ENCODE peak calls at places on chromosomes 6 and 20, in eight cellular contexts. One of them, this sample, is unnamed.

GRCh38 chr6:131948221-131948661 is 2.9 kb downstream of the CCN2 start:
- DNase-seq in effector memory CD8-positive, alpha-beta T cell: no peak
- DNase-seq in NCI-H1092 treated with DMSO at 0.1 percent for 48 hours: no peak
- DNase-seq in WERI-Rb-1: no peak
- DNase-seq in memory B cell: no peak
- DNase-seq in stimulated activated CD4-positive, alpha-beta T cell treated with anti-CD3 and anti-CD28 coated beads, Interleukin-15, amount 100 ng/mL, for 24 hours: no peak
- DNase-seq in prostate gland: no peak
- DNase-seq in H9: no peak
- DNase-seq in this sample: no peak

GRCh38 chr6:42120895-42121865 is 21.2 kb downstream of the C6orf132 start:
- DNase-seq in memory B cell: no peak
- DNase-seq in H9: no peak
- DNase-seq in NCI-H1092 treated with DMSO at 0.1 percent for 48 hours: no peak
- DNase-seq in effector memory CD8-positive, alpha-beta T cell: no peak
- DNase-seq in prostate gland: no peak
- DNase-seq in stimulated activated CD4-positive, alpha-beta T cell treated with anti-CD3 and anti-CD28 coated beads, Interleukin-15, amount 100 ng/mL, for 24 hours: no peak
- DNase-seq in WERI-Rb-1: no peak
- DNase-seq in this sample: no peak

GRCh38 chr6:147177286-147177685 is 26.9 kb upstream of the STXBP5 start:
- DNase-seq in prostate gland: no peak
- DNase-seq in NCI-H1092 treated with DMSO at 0.1 percent for 48 hours: no peak
- DNase-seq in stimulated activated CD4-positive, alpha-beta T cell treated with anti-CD3 and anti-CD28 coated beads, Interleukin-15, amount 100 ng/mL, for 24 hours: no peak
- DNase-seq in H9: no peak
- DNase-seq in memory B cell: no peak
- DNase-seq in effector memory CD8-positive, alpha-beta T cell: no peak
- DNase-seq in WERI-Rb-1: no peak
- DNase-seq in this sample: no peak

GRCh38 chr20:50580016-50580747 is 70.0 kb downstream of the PTPN1 start:
- DNase-seq in memory B cell: peak; percentile 77
- DNase-seq in WERI-Rb-1: peak; percentile 75
- DNase-seq in H9: peak; percentile 80
- DNase-seq in NCI-H1092 treated with DMSO at 0.1 percent for 48 hours: peak; percentile 12
- DNase-seq in stimulated activated CD4-positive, alpha-beta T cell treated with anti-CD3 and anti-CD28 coated beads, Interleukin-15, amount 100 ng/mL, for 24 hours: peak; percentile 63
- DNase-seq in effector memory CD8-positive, alpha-beta T cell: peak; percentile 55
- DNase-seq in prostate gland: peak; percentile 50
- DNase-seq in this sample: peak; percentile 44

GRCh38 chr6:151004415-151005024 is 139.0 kb downstream of the MTHFD1L start:
- DNase-seq in stimulated activated CD4-positive, alpha-beta T cell treated with anti-CD3 and anti-CD28 coated beads, Interleukin-15, amount 100 ng/mL, for 24 hours: no peak
- DNase-seq in H9: no peak
- DNase-seq in effector memory CD8-positive, alpha-beta T cell: no peak
- DNase-seq in WERI-Rb-1: no peak
- DNase-seq in NCI-H1092 treated with DMSO at 0.1 percent for 48 hours: peak; percentile 37
- DNase-seq in memory B cell: no peak
- DNase-seq in prostate gland: peak; percentile 34
- DNase-seq in this sample: no peak

GRCh38 chr6:14476793-14477531 is 359.4 kb downstream of the CD83 start:
- DNase-seq in memory B cell: no peak
- DNase-seq in WERI-Rb-1: no peak
- DNase-seq in NCI-H1092 treated with DMSO at 0.1 percent for 48 hours: no peak
- DNase-seq in effector memory CD8-positive, alpha-beta T cell: no peak
- DNase-seq in stimulated activated CD4-positive, alpha-beta T cell treated with anti-CD3 and anti-CD28 coated beads, Interleukin-15, amount 100 ng/mL, for 24 hours: no peak
- DNase-seq in prostate gland: peak; percentile 20
- DNase-seq in H9: no peak
- DNase-seq in this sample: no peak

GRCh38 chr6:116446399-116446798 is 14.8 kb upstream of the CALHM6 start:
- DNase-seq in WERI-Rb-1: no peak
- DNase-seq in H9: no peak
- DNase-seq in stimulated activated CD4-positive, alpha-beta T cell treated with anti-CD3 and anti-CD28 coated beads, Interleukin-15, amount 100 ng/mL, for 24 hours: no peak
- DNase-seq in prostate gland: no peak
- DNase-seq in memory B cell: no peak
- DNase-seq in effector memory CD8-positive, alpha-beta T cell: no peak
- DNase-seq in NCI-H1092 treated with DMSO at 0.1 percent for 48 hours: no peak
- DNase-seq in this sample: no peak

GRCh38 chr20:52852695-52853094 is 119.5 kb upstream of the TSHZ2 start:
- DNase-seq in WERI-Rb-1: no peak
- DNase-seq in stimulated activated CD4-positive, alpha-beta T cell treated with anti-CD3 and anti-CD28 coated beads, Interleukin-15, amount 100 ng/mL, for 24 hours: no peak
- DNase-seq in NCI-H1092 treated with DMSO at 0.1 percent for 48 hours: peak; percentile 70
- DNase-seq in effector memory CD8-positive, alpha-beta T cell: no peak
- DNase-seq in prostate gland: no peak
- DNase-seq in memory B cell: no peak
- DNase-seq in H9: no peak
- DNase-seq in this sample: no peak

GRCh38 chr6:74606488-74607135 is 599.2 kb downstream of the COL12A1 start:
- DNase-seq in effector memory CD8-positive, alpha-beta T cell: no peak
- DNase-seq in H9: no peak
- DNase-seq in NCI-H1092 treated with DMSO at 0.1 percent for 48 hours: no peak
- DNase-seq in stimulated activated CD4-positive, alpha-beta T cell treated with anti-CD3 and anti-CD28 coated beads, Interleukin-15, amount 100 ng/mL, for 24 hours: no peak
- DNase-seq in WERI-Rb-1: no peak
- DNase-seq in prostate gland: no peak
- DNase-seq in memory B cell: no peak
- DNase-seq in this sample: no peak

GRCh38 chr6:32192608-32193039 is at the start of gene GPSM3:
- DNase-seq in H9: peak; percentile 67
- DNase-seq in effector memory CD8-positive, alpha-beta T cell: no peak
- DNase-seq in memory B cell: peak; percentile 54
- DNase-seq in stimulated activated CD4-positive, alpha-beta T cell treated with anti-CD3 and anti-CD28 coated beads, Interleukin-15, amount 100 ng/mL, for 24 hours: peak; percentile 71
- DNase-seq in WERI-Rb-1: no peak
- DNase-seq in NCI-H1092 treated with DMSO at 0.1 percent for 48 hours: no peak
- DNase-seq in prostate gland: no peak
- DNase-seq in this sample: peak; percentile 71

GRCh38 chr6:36818741-36819140 is 20.5 kb downstream of the CPNE5 start:
- DNase-seq in prostate gland: no peak
- DNase-seq in NCI-H1092 treated with DMSO at 0.1 percent for 48 hours: no peak
- DNase-seq in effector memory CD8-positive, alpha-beta T cell: no peak
- DNase-seq in stimulated activated CD4-positive, alpha-beta T cell treated with anti-CD3 and anti-CD28 coated beads, Interleukin-15, amount 100 ng/mL, for 24 hours: no peak
- DNase-seq in memory B cell: no peak
- DNase-seq in H9: no peak
- DNase-seq in WERI-Rb-1: no peak
- DNase-seq in this sample: no peak

GRCh38 chr20:51360451-51361230 is 181.9 kb downstream of the NFATC2 start:
- DNase-seq in prostate gland: no peak
- DNase-seq in H9: no peak
- DNase-seq in effector memory CD8-positive, alpha-beta T cell: no peak
- DNase-seq in memory B cell: no peak
- DNase-seq in WERI-Rb-1: no peak
- DNase-seq in stimulated activated CD4-positive, alpha-beta T cell treated with anti-CD3 and anti-CD28 coated beads, Interleukin-15, amount 100 ng/mL, for 24 hours: no peak
- DNase-seq in NCI-H1092 treated with DMSO at 0.1 percent for 48 hours: no peak
- DNase-seq in this sample: no peak

GRCh38 chr6:17705778-17706579 is 746 bp downstream of the NUP153 start:
- DNase-seq in prostate gland: peak; percentile 33
- DNase-seq in H9: peak; percentile 58
- DNase-seq in memory B cell: peak; percentile 81
- DNase-seq in WERI-Rb-1: peak; percentile 76
- DNase-seq in effector memory CD8-positive, alpha-beta T cell: peak; percentile 81
- DNase-seq in NCI-H1092 treated with DMSO at 0.1 percent for 48 hours: peak; percentile 50
- DNase-seq in stimulated activated CD4-positive, alpha-beta T cell treated with anti-CD3 and anti-CD28 coated beads, Interleukin-15, amount 100 ng/mL, for 24 hours: peak; percentile 93
- DNase-seq in this sample: peak; percentile 89

GRCh38 chr6:16903470-16903869 is 142.2 kb upstream of the ATXN1 start:
- DNase-seq in prostate gland: no peak
- DNase-seq in memory B cell: no peak
- DNase-seq in WERI-Rb-1: no peak
- DNase-seq in NCI-H1092 treated with DMSO at 0.1 percent for 48 hours: no peak
- DNase-seq in effector memory CD8-positive, alpha-beta T cell: no peak
- DNase-seq in H9: no peak
- DNase-seq in stimulated activated CD4-positive, alpha-beta T cell treated with anti-CD3 and anti-CD28 coated beads, Interleukin-15, amount 100 ng/mL, for 24 hours: no peak
- DNase-seq in this sample: no peak

GRCh38 chr20:24651171-24651972 is 181.9 kb downstream of the SYNDIG1 start:
- DNase-seq in WERI-Rb-1: no peak
- DNase-seq in NCI-H1092 treated with DMSO at 0.1 percent for 48 hours: no peak
- DNase-seq in H9: no peak
- DNase-seq in stimulated activated CD4-positive, alpha-beta T cell treated with anti-CD3 and anti-CD28 coated beads, Interleukin-15, amount 100 ng/mL, for 24 hours: no peak
- DNase-seq in memory B cell: no peak
- DNase-seq in effector memory CD8-positive, alpha-beta T cell: no peak
- DNase-seq in prostate gland: no peak
- DNase-seq in this sample: no peak

GRCh38 chr6:30722280-30723112 is 2.3 kb downstream of the TUBB start:
- DNase-seq in effector memory CD8-positive, alpha-beta T cell: peak; percentile 92
- DNase-seq in H9: peak; percentile 77
- DNase-seq in memory B cell: peak; percentile 96
- DNase-seq in NCI-H1092 treated with DMSO at 0.1 percent for 48 hours: peak; percentile 50
- DNase-seq in WERI-Rb-1: peak; percentile 90
- DNase-seq in stimulated activated CD4-positive, alpha-beta T cell treated with anti-CD3 and anti-CD28 coated beads, Interleukin-15, amount 100 ng/mL, for 24 hours: peak; percentile 86
- DNase-seq in prostate gland: peak; percentile 81
- DNase-seq in this sample: peak; percentile 77

This sample was measured in naive B cell.